ENCODE peak calls at places on chromosomes 2 and 18, in five cellular contexts. One of them, this sample, is unnamed.
A peak's percentile ranks its signal among the peaks of the same experiment; 100 is the strongest.

GRCh38 chr2:20221169-20221938 is 3.6 kb downstream of the SDC1 start:
- DNase-seq in HepG2: no peak
- DNase-seq in SK-N-SH: peak; percentile 53
- DNase-seq in K562: no peak
- DNase-seq in HCT116: no peak
- DNase-seq in this sample: no peak

GRCh38 chr2:46283693-46284092 is 13.5 kb upstream of the EPAS1 start:
- DNase-seq in HepG2: no peak
- DNase-seq in SK-N-SH: no peak
- DNase-seq in K562: no peak
- DNase-seq in HCT116: no peak
- DNase-seq in this sample: no peak

GRCh38 chr2:208265807-208266640 is at the start of gene PIKFYVE:
- DNase-seq in HepG2: peak; percentile 99
- DNase-seq in SK-N-SH: peak; percentile 96
- DNase-seq in K562: peak; percentile 87
- DNase-seq in HCT116: peak; percentile 96
- DNase-seq in this sample: peak; percentile 96

GRCh38 chr2:150081775-150082517 is 405.5 kb downstream of the RND3 start:
- DNase-seq in HepG2: no peak
- DNase-seq in SK-N-SH: no peak
- DNase-seq in K562: no peak
- DNase-seq in HCT116: no peak
- DNase-seq in this sample: no peak

GRCh38 chr18:79791141-79791972 is 6.4 kb upstream of the KCNG2 start:
- DNase-seq in HepG2: peak; percentile 95
- DNase-seq in SK-N-SH: no peak
- DNase-seq in K562: no peak
- DNase-seq in HCT116: no peak
- DNase-seq in this sample: no peak

GRCh38 chr18:78979682-78980278 is at the start of gene SALL3:
- DNase-seq in HepG2: no peak
- DNase-seq in SK-N-SH: peak; percentile 50
- DNase-seq in K562: no peak
- DNase-seq in HCT116: no peak
- DNase-seq in this sample: no peak

GRCh38 chr2:80304522-80304878 is at the start of gene LRRTM1:
- DNase-seq in HepG2: no peak
- DNase-seq in SK-N-SH: peak; percentile 75
- DNase-seq in K562: no peak
- DNase-seq in HCT116: no peak
- DNase-seq in this sample: no peak

GRCh38 chr2:156589381-156590079 is 153.4 kb downstream of the GPD2 start:
- DNase-seq in HepG2: peak; percentile 31
- DNase-seq in SK-N-SH: peak; percentile 15
- DNase-seq in K562: no peak
- DNase-seq in HCT116: peak; percentile 27
- DNase-seq in this sample: peak; percentile 25

GRCh38 chr18:71371951-71372605 is 1083.2 kb downstream of the SOCS6 start:
- DNase-seq in HepG2: no peak
- DNase-seq in SK-N-SH: peak; percentile 15
- DNase-seq in K562: no peak
- DNase-seq in HCT116: no peak
- DNase-seq in this sample: no peak

GRCh38 chr2:112795720-112796119 is 11.4 kb upstream of the IL1A start:
- DNase-seq in HepG2: no peak
- DNase-seq in SK-N-SH: no peak
- DNase-seq in K562: no peak
- DNase-seq in HCT116: no peak
- DNase-seq in this sample: no peak

GRCh38 chr2:64477037-64477436 is 23.1 kb downstream of the LGALSL start:
- DNase-seq in HepG2: no peak
- DNase-seq in SK-N-SH: no peak
- DNase-seq in K562: no peak
- DNase-seq in HCT116: no peak
- DNase-seq in this sample: no peak

GRCh38 chr2:239532859-239533258 is 132.0 kb upstream of the HDAC4 start:
- DNase-seq in HepG2: no peak
- DNase-seq in SK-N-SH: no peak
- DNase-seq in K562: no peak
- DNase-seq in HCT116: no peak
- DNase-seq in this sample: no peak

DNA sequence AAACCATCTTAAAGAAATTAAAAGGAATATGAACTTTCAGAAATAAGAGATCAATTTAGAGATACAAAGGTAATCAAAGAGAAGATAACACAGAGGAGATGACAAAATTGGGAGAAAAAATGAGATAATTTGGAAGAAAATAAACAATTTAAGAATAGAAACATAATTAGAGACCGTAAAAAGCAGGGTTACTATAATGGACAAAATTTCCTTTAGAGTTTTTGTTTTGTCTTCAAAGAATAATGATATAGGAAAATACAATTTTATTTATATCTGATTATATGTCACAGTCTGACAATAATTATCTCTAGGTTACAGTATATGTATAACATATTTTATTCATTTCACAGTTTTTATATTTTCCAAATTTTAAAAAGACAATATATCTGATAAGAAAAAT is 716.4 kb upstream of the ZNF804A start:
- DNase-seq in HepG2: no peak
- DNase-seq in SK-N-SH: no peak
- DNase-seq in K562: no peak
- DNase-seq in HCT116: no peak
- DNase-seq in this sample: no peak
- H3K4me3 ChIP-seq in HepG2: no peak overlapping the region
- H3K4me3 ChIP-seq in SK-N-SH: no peak overlapping the region
- H3K4me3 ChIP-seq in K562: no peak overlapping the region
- H3K4me3 ChIP-seq in HCT116: no peak overlapping the region
- H3K4me3 ChIP-seq in this sample: no peak overlapping the region

GRCh38 chr18:60554961-60555360 is 182.4 kb upstream of the MC4R start:
- DNase-seq in HepG2: no peak
- DNase-seq in SK-N-SH: no peak
- DNase-seq in K562: no peak
- DNase-seq in HCT116: no peak
- DNase-seq in this sample: no peak
- TF ChIP-seq SIN3A in HepG2: no peak
- TF ChIP-seq SIN3A in SK-N-SH: no peak
- TF ChIP-seq SIN3A in K562: no peak
- TF ChIP-seq SIN3A in HCT116: no peak
- TF ChIP-seq SIN3A in this sample: no peak

DNA sequence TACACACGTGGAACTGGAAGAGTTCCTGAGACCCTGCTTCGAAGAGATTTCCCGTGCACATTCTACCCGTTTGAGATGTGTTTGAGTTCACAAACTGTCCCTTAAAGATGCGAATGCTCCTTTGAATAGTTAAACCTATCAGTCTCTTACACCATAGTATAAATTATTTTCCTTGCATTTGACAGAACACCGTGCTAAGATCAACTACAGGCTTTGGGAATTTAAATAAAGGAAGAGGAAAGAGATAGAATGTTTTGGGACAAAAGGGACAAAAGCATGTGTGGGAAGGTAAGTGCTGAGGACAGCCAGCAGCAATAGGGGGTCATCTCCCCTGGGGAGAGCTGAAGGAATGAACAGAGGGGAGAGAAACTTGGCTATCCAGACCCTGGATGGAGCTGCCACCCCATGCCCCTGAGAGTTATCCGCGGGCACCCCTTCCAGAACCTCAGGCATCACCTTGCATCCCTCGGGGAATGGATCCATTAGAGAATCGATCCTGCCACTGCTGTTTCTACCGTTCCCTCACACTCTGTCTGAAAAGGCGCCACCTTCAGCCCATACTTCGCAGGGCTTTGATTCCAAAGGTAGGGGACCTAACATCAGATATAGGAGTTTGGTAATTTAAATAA is 890 bp upstream of the ADCY3 start:
- DNase-seq in HepG2: peak; percentile 21
- DNase-seq in SK-N-SH: peak; percentile 70
- DNase-seq in K562: peak; percentile 44
- DNase-seq in HCT116: no peak
- DNase-seq in this sample: no peak
- H3K4me3 ChIP-seq in HepG2: no peak overlapping the region
- H3K4me3 ChIP-seq in SK-N-SH: peak overlapping the region; percentile 71
- H3K4me3 ChIP-seq in K562: peak overlapping the region; percentile 68
- H3K4me3 ChIP-seq in HCT116: peak overlapping the region; percentile 66
- H3K4me3 ChIP-seq in this sample: peak overlapping the region; percentile 68

GRCh38 chr2:55718165-55719008 is 24.7 kb upstream of the PNPT1 start:
- DNase-seq in HepG2: peak; percentile 66
- DNase-seq in SK-N-SH: peak; percentile 56
- DNase-seq in K562: peak; percentile 47
- DNase-seq in HCT116: peak; percentile 59
- DNase-seq in this sample: peak; percentile 39

GRCh38 chr2:55707751-55708150 is 14.1 kb upstream of the PNPT1 start:
- DNase-seq in HepG2: no peak
- DNase-seq in SK-N-SH: no peak
- DNase-seq in K562: no peak
- DNase-seq in HCT116: no peak
- DNase-seq in this sample: no peak

GRCh38 chr2:55710025-55710424 is 16.4 kb upstream of the PNPT1 start:
- DNase-seq in HepG2: no peak
- DNase-seq in SK-N-SH: no peak
- DNase-seq in K562: no peak
- DNase-seq in HCT116: no peak
- DNase-seq in this sample: no peak

DNA sequence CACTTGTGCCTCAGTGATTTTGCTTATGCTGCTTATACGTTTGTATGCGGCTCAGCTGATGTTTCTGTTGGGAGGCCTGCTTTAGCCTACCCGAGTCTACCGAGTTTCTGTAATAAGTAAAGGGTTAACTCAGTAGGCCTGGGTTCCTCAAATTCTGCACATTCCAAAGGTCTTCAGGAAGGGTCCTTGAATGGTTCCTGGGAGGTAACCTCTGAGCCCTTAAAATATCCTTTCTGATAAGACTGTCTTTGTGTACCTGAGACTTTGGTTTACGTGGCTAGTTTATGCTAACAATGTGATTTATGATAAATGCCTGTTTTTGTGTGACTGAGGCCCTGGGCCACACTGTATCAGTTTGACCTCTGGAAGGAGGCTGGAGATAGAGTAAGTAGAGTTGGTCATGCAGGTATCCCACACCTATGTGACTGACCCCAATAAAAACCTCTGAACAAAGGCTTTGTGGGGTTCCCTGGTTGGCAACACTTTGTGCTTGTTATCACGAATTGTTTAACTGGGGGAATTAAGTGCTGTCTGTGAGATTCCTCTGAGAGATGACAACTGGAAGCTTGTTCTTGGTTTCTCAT is 18.9 kb upstream of the PNPT1 start:
- DNase-seq in HepG2: no peak
- DNase-seq in SK-N-SH: no peak
- DNase-seq in K562: no peak
- DNase-seq in HCT116: no peak
- DNase-seq in this sample: no peak
- TF ChIP-seq SIN3A in HepG2: no peak
- TF ChIP-seq SIN3A in SK-N-SH: no peak
- TF ChIP-seq SIN3A in K562: no peak
- TF ChIP-seq SIN3A in HCT116: no peak
- TF ChIP-seq SIN3A in this sample: no peak

DNA sequence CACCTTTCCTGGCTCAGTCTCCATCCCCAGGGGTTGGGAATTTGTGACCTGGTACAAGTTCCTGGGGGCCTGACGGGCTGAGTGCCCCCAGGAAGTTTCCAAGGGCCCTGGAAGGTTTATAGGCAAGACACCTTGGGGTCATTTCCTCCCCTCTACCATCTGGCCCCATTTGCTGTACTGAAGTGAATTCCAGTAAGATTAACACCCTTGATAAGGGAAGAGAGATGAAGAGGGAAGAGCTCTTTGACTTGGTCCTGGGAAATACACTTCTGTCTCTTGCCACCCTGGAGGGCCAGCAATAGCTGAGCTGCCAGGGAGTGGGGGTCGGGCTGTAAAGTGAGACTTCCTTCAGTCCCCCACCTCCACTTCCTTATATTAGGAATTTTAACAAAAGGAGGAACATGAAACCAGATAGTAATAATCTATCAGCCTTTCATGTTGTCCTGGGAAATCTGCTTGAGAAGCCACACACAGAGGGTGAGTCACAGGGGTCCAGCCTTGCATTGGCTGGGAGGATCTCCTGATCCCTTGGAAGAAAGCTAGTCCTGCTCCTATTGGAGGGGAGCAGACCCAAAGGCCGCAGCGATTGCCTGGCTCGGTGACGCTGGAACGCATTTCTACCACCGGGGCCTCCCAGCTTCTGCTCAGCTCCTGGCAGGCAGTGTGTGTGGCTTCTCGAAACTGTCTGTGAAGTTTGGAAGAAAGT is 87.4 kb downstream of the ACAA2 start:
- DNase-seq in HepG2: peak; percentile 13
- DNase-seq in SK-N-SH: peak; percentile 29
- DNase-seq in K562: peak; percentile 19
- DNase-seq in HCT116: peak; percentile 91
- DNase-seq in this sample: no peak
- H3K4me3 ChIP-seq in HepG2: no peak overlapping the region
- H3K4me3 ChIP-seq in SK-N-SH: no peak overlapping the region
- H3K4me3 ChIP-seq in K562: no peak overlapping the region
- H3K4me3 ChIP-seq in HCT116: no peak overlapping the region
- H3K4me3 ChIP-seq in this sample: no peak overlapping the region

GRCh38 chr2:160892204-160892603 is 268.0 kb upstream of the TANK start:
- DNase-seq in HepG2: no peak
- DNase-seq in SK-N-SH: no peak
- DNase-seq in K562: no peak
- DNase-seq in HCT116: no peak
- DNase-seq in this sample: no peak
- TF ChIP-seq SIN3A in HepG2: no peak
- TF ChIP-seq SIN3A in SK-N-SH: no peak
- TF ChIP-seq SIN3A in K562: no peak
- TF ChIP-seq SIN3A in HCT116: no peak
- TF ChIP-seq SIN3A in this sample: no peak

GRCh38 chr2:3730646-3731045 is 27.3 kb downstream of the DCDC2C start:
- DNase-seq in HepG2: no peak
- DNase-seq in SK-N-SH: no peak
- DNase-seq in K562: no peak
- DNase-seq in HCT116: no peak
- DNase-seq in this sample: no peak
- H3K4me3 ChIP-seq in HepG2: no peak overlapping the region
- H3K4me3 ChIP-seq in SK-N-SH: no peak overlapping the region
- H3K4me3 ChIP-seq in K562: no peak overlapping the region
- H3K4me3 ChIP-seq in HCT116: no peak overlapping the region
- H3K4me3 ChIP-seq in this sample: no peak overlapping the region

This sample was measured in Panc1.